ENCODE peak calls at places on chromosomes 6 and 20, in four cellular contexts. N is colonic mucosa, B is NCI-H1105 treated with DMSO at 0.1 percent for 48 hours, F is ascending aorta. I is an unnamed sample.
A peak's percentile ranks its signal among the peaks of the same experiment; 100 is the strongest.

GRCh38 chr6:94735270-94735669 is 842.1 kb upstream of the MANEA start:
- DNase-seq in B (no peak), F (no peak), N (no peak), I (no peak)

GRCh38 chr6:22770042-22770441 is 200.7 kb downstream of the HDGFL1 start:
- DNase-seq in F (no peak), N (no peak), B (no peak), I (no peak)

GRCh38 chr6:124955108-124955851 is 7.0 kb upstream of the RNF217 start:
- DNase-seq in F (no peak), N (no peak), B (no peak), I (no peak)

GRCh38 chr6:85484941-85485340 is 35.1 kb downstream of the NT5E start:
- DNase-seq in N (no peak), F (no peak), B (peak; percentile 60), I (peak; percentile 24)

GRCh38 chr6:102215425-102215824 is 821.9 kb downstream of the GRIK2 start:
- DNase-seq in B (no peak), N (no peak), F (no peak), I (no peak)

GRCh38 chr6:110475255-110475654 is 1.2 kb downstream of the SLC22A16 start:
- DNase-seq in N (no peak), F (peak; percentile 69), B (no peak), I (no peak)

GRCh38 chr6:1586256-1586655 is 23.5 kb upstream of the FOXC1 start:
- DNase-seq in B (no peak), N (peak; percentile 4), F (no peak), I (no peak)

GRCh38 chr20:57097245-57097935 is 169.1 kb downstream of the BMP7 start:
- DNase-seq in F (no peak), B (no peak), N (no peak), I (no peak)

GRCh38 chr20:63400486-63401210 is 39.5 kb upstream of the CHRNA4 start:
- DNase-seq in F (no peak), B (no peak), N (no peak), I (no peak)

GRCh38 chr6:3908223-3908622 is 59.0 kb downstream of the FAM50B start:
- DNase-seq in F (peak; percentile 42), N (no peak), B (no peak), I (no peak)

GRCh38 chr6:63598251-63599036 is 26.2 kb downstream of the LOC128125822 start:
- DNase-seq in N (peak; percentile 87), B (peak; percentile 91), F (peak; percentile 75), I (peak; percentile 82)

GRCh38 chr6:159466934-159467333 is 226.1 kb downstream of the SOD2 start:
- DNase-seq in N (no peak), F (no peak), B (no peak), I (no peak)

GRCh38 chr20:38046572-38046971 is 13.0 kb downstream of the RPRD1B start:
- DNase-seq in B (no peak), N (no peak), F (no peak), I (no peak)

GRCh38 chr20:23959054-23959453 is 29.5 kb downstream of the GGTLC1 start:
- DNase-seq in B (no peak), F (no peak), N (no peak), I (no peak)

GRCh38 chr6:154460306-154461071 is 50.0 kb downstream of the CNKSR3 start:
- DNase-seq in F (no peak), N (no peak), B (no peak), I (peak; percentile 23)

GRCh38 chr6:30754631-30755030 is 10.3 kb upstream of the IER3 start:
- DNase-seq in N (no peak), F (no peak), B (no peak), I (no peak)

GRCh38 chr20:39775110-39775509 is 813.0 kb downstream of the DHX35 start:
- DNase-seq in N (peak; percentile 42), F (peak; percentile 69), B (peak; percentile 12), I (no peak)

GRCh38 chr20:17227669-17228623 is 1.1 kb downstream of the PCSK2 start:
- DNase-seq in B (peak; percentile 61), F (no peak), N (no peak), I (peak; percentile 87)

GRCh38 chr20:61948586-61949362 is 116.9 kb downstream of the TAF4 start:
- DNase-seq in F (no peak), N (no peak), B (no peak), I (no peak)

GRCh38 chr20:44209691-44210421 is 715 bp downstream of the OSER1 start:
- DNase-seq in N (peak; percentile 68), B (no peak), F (peak; percentile 67), I (no peak)

GRCh38 chr6:147941143-147941542 is 401.5 kb upstream of the SASH1 start:
- DNase-seq in N (no peak), F (no peak), B (no peak), I (no peak)

GRCh38 chr6:159109391-159109790 is 59.8 kb upstream of the FNDC1 start:
- DNase-seq in N (no peak), B (no peak), F (peak; percentile 46), I (no peak)

GRCh38 chr20:18276821-18277220 is 11.5 kb upstream of the ZNF133 start:
- DNase-seq in B (peak; percentile 77), N (peak; percentile 80), F (peak; percentile 67), I (peak; percentile 80)

GRCh38 chr6:108115598-108116058 is 41.1 kb upstream of the OSTM1 start:
- DNase-seq in N (peak; percentile 58), B (peak; percentile 13), F (no peak), I (peak; percentile 4)

GRCh38 chr20:48626226-48626937 is 201.4 kb downstream of the PREX1 start:
- DNase-seq in N (no peak), F (no peak), B (no peak), I (no peak)

GRCh38 chr6:105847433-105847832 is 238.7 kb upstream of the PRDM1 start:
- DNase-seq in B (no peak), F (no peak), N (no peak), I (no peak)

GRCh38 chr6:84081222-84081621 is 47.6 kb downstream of the MRAP2 start:
- DNase-seq in N (no peak), B (no peak), F (no peak), I (no peak)

GRCh38 chr6:362231-362923 is 29.2 kb upstream of the IRF4 start:
- DNase-seq in F (no peak), B (no peak), N (no peak), I (no peak)

GRCh38 chr6:73047801-73048200 is 177.5 kb downstream of the KHDC1L start:
- DNase-seq in B (no peak), N (no peak), F (no peak), I (no peak)

GRCh38 chr6:136788069-136788902 is 4.0 kb downstream of the MAP3K5 start:
- DNase-seq in B (no peak), N (no peak), F (no peak), I (no peak)

GRCh38 chr20:53773792-53774371 is 180.2 kb upstream of the ZNF217 start:
- DNase-seq in F (no peak), B (no peak), N (no peak), I (no peak)

GRCh38 chr6:11865926-11866325 is 87.3 kb upstream of the ADTRP start:
- DNase-seq in F (no peak), B (no peak), N (no peak), I (no peak)

GRCh38 chr20:41245086-41245707 is 72.3 kb downstream of the ZHX3 start:
- DNase-seq in B (no peak), F (no peak), N (no peak), I (peak; percentile 19)

GRCh38 chr6:42958125-42958524 is 2.4 kb upstream of the GNMT start:
- DNase-seq in N (no peak), F (no peak), B (no peak), I (peak; percentile 4)